ENCODE peak calls at places on chromosomes 5 and 9, in five cellular contexts. Q, S, W, E and M are unnamed samples.

GRCh38 chr9:71910602-71911060 is 362 bp downstream of the ABHD17B start:
- DNase-seq in Q (no peak), S (no peak), W (no peak), E (no peak), M (no peak)

GRCh38 chr5:125042243-125042887 is 295.9 kb upstream of the ZNF608 start:
- DNase-seq in Q (no peak), S (no peak), W (no peak), E (no peak), M (no peak)

GRCh38 chr9:36834736-36835135 is 199.3 kb downstream of the PAX5 start:
- DNase-seq in Q (no peak), S (no peak), W (no peak), E (no peak), M (no peak)

GRCh38 chr9:14314929-14315753 is 1.2 kb upstream of the NFIB start:
- DNase-seq in Q (no peak), S (peak), W (peak), E (peak), M (peak)

GRCh38 chr5:164861610-164862009 is 1356.2 kb downstream of the MAT2B start:
- DNase-seq in Q (no peak), S (no peak), W (no peak), E (no peak), M (no peak)

GRCh38 chr5:10489810-10490426 is 48.2 kb downstream of the ROPN1L start:
- DNase-seq in Q (no peak), S (no peak), W (no peak), E (no peak), M (no peak)

GRCh38 chr9:136981588-136982231 is 1.1 kb upstream of the LCNL1 start:
- DNase-seq in Q (no peak), S (no peak), W (no peak), E (peak), M (no peak)

GRCh38 chr9:114223564-114224246 is 68.4 kb downstream of the COL27A1 start:
- DNase-seq in Q (no peak), S (no peak), W (peak), E (no peak), M (no peak)

GRCh38 chr5:11177993-11178711 is 417.1 kb upstream of the DAP start:
- DNase-seq in Q (no peak), S (no peak), W (no peak), E (no peak), M (no peak)

GRCh38 chr5:61416410-61416809 is 84.4 kb downstream of the ZSWIM6 start:
- DNase-seq in Q (peak), S (no peak), W (no peak), E (no peak), M (no peak)

GRCh38 chr9:98045234-98046160 is 11.0 kb upstream of the NANS start:
- DNase-seq in Q (no peak), S (no peak), W (no peak), E (no peak), M (no peak)

GRCh38 chr5:150613991-150614650 is 26.3 kb upstream of the SYNPO start:
- DNase-seq in Q (no peak), S (peak), W (no peak), E (no peak), M (no peak)
- TF ChIP-seq CTCF in Q (peak), S (peak), W (no peak), E (no peak), M (peak)

DNA sequence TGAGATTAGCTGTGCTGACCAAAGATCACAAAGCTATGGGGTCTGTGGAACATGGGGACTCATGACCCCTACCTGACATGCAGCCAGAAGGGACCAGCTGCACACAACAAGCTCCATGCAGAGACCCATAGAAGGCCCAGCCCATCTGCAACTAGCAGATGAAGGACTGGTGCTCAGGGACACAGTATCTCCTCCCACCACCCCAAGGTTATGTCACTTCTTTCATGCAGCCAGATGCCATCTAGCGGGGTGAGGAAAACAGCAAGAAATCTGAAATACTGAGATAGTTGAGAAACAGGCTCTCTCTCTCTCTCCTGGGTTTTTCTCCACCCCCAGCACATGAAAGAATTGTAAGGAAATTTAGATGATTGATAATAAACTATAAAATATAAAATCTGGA is 161.3 kb upstream of the DAPK1 start:
- DNase-seq in Q (no peak), S (peak), W (peak), E (no peak), M (no peak)
- TF ChIP-seq CTCF in Q (no peak), S (peak), W (no peak), E (no peak), M (no peak)

DNA sequence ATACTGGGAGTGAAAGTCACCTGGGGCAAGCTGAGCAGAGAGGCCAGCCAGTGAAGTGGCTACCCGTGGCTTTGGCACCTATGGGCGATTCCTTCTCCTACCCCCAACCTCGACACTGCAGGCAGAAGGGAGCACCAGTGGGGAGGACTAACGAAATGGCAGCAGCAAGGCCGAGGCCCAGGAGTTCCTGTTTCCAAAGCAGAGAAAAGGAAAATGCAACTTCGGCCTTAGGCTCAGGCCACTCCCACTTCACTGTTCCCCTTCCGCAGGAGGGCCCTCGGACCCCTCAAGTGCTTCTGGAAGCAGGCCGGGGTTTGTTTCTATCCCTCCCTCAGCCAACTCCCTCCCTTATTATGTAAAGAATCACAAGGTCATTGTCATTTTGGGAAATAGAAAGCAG is 36.4 kb upstream of the NKX2-5 start:
- DNase-seq in Q (no peak), S (no peak), W (no peak), E (no peak), M (no peak)
- TF ChIP-seq CTCF in Q (no peak), S (no peak), W (no peak), E (no peak), M (no peak)

GRCh38 chr5:57302643-57303042 is 128.8 kb downstream of the GPBP1 start:
- DNase-seq in Q (no peak), S (no peak), W (no peak), E (no peak), M (no peak)
- TF ChIP-seq CTCF in Q (no peak), S (no peak), W (no peak), E (no peak), M (no peak)

DNA sequence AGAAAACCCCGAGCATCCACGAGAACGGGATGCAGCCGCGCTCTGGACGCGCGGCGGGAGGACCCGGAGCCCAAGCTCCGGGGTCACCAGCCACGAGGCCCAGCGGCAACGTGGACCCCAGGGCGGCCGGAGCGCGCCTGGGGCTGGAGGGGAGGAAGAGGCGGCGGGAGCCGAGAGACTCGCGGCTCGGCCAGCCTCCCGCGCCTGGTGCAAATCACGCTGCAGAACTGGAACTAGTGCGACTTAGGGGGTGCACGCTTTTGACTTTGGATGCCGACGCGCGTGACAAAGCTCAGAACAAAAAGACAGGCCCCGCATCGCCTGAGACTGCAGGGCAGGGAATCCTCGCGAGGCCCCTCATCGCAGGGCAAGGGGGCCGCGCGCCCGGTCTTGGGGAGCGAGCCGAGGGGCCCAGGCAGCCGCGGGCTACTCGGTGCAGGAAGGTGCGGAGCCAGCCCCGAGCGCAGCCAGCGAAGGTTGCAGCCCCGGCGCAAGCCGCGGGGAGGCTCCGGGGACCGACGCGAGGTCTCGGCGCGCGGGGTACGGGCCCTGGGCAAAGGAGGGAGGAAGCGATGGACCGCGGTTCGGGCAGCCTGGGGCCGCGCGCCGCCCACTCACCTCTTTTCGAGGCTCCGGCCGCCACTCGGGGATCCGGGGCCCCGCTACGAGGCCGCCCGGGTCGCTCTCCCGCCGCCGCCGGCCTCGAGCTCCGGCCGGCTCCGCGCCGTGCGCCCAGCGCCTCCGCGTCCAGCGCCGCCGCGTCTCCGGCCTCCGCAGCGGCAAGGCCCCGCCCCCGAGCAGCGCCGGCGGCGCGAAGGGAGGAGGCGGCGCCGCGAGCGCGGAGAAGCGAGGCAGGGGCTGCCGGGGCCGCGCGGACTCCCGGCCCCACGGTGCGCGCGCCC is at the start of gene GOLM1:
- DNase-seq in Q (no peak), S (peak), W (peak), E (peak), M (peak)
- TF ChIP-seq CTCF in Q (no peak), S (peak), W (no peak), E (no peak), M (no peak)